ENCODE peak calls at places on chromosomes 1 and 21, in seven cellular contexts. O is epithelial cell of esophagus, V is mesendoderm, C is GM18507, X is NCI-H2107, G is GM23248, F is neural crest cell. U is an unnamed sample.

GRCh38 chr1:236868625-236869467 is 73.8 kb downstream of the MTR start:
- DNase-seq in O (peak), V (peak), C (peak), X (no peak), G (peak), F (peak), U (peak)

GRCh38 chr1:98048234-98048633 is 127.4 kb upstream of the DPYD start:
- DNase-seq in O (peak), V (peak), C (no peak), X (no peak), G (peak), F (peak), U (no peak)

GRCh38 chr1:200415693-200416593 is 6.1 kb upstream of the ZNF281 start:
- DNase-seq in O (peak), V (no peak), C (peak), X (no peak), G (peak), F (no peak), U (no peak)

GRCh38 chr1:109214695-109215623 is 1.2 kb downstream of the SARS1 start:
- DNase-seq in O (peak), V (peak), C (no peak), X (peak), G (peak), F (no peak), U (no peak)

GRCh38 chr1:28374297-28374696 is 4.8 kb downstream of the PHACTR4 start:
- DNase-seq in O (peak), V (peak), C (no peak), X (no peak), G (peak), F (no peak), U (no peak)

GRCh38 chr1:24416666-24417391 is 1.2 kb downstream of the NIPAL3 start:
- DNase-seq in O (peak), V (peak), C (no peak), X (peak), G (peak), F (no peak), U (no peak)

GRCh38 chr1:170985406-170985805 is 50.1 kb downstream of the MROH9 start:
- DNase-seq in O (no peak), V (no peak), C (no peak), X (no peak), G (no peak), F (no peak), U (no peak)

GRCh38 chr1:101137144-101138126 is 99.4 kb upstream of the S1PR1 start:
- DNase-seq in O (no peak), V (no peak), C (no peak), X (no peak), G (peak), F (no peak), U (no peak)

GRCh38 chr1:233627376-233627775 is 13.5 kb downstream of the KCNK1 start:
- DNase-seq in O (peak), V (peak), C (no peak), X (no peak), G (no peak), F (no peak), U (no peak)

GRCh38 chr1:85576642-85577420 is 3.7 kb upstream of the CCN1 start:
- DNase-seq in O (peak), V (peak), C (peak), X (no peak), G (peak), F (peak), U (peak)

GRCh38 chr1:210418863-210419641 is 90.3 kb downstream of the HHAT start:
- DNase-seq in O (no peak), V (no peak), C (no peak), X (no peak), G (no peak), F (no peak), U (no peak)

GRCh38 chr1:240455228-240455821 is 156.6 kb downstream of the GREM2 start:
- DNase-seq in O (peak), V (peak), C (no peak), X (no peak), G (peak), F (no peak), U (no peak)

GRCh38 chr1:200323856-200324400 is 85.9 kb downstream of the ZNF281 start:
- DNase-seq in O (peak), V (no peak), C (no peak), X (no peak), G (peak), F (no peak), U (no peak)

GRCh38 chr1:242140871-242141270 is 142.0 kb upstream of the MAP1LC3C start:
- DNase-seq in O (no peak), V (no peak), C (no peak), X (no peak), G (no peak), F (no peak), U (no peak)

GRCh38 chr1:243842978-243843490 is 7.0 kb downstream of the AKT3 start:
- DNase-seq in O (peak), V (peak), C (no peak), X (no peak), G (peak), F (no peak), U (no peak)

GRCh38 chr1:119982006-119982405 is 85.7 kb upstream of the ADAM30 start:
- DNase-seq in O (no peak), V (no peak), C (no peak), X (no peak), G (peak), F (no peak), U (no peak)

GRCh38 chr1:245538671-245539070 is 383.9 kb downstream of the KIF26B start:
- DNase-seq in O (no peak), V (no peak), C (no peak), X (no peak), G (peak), F (no peak), U (no peak)

GRCh38 chr1:67682659-67683197 is 2.3 kb upstream of the GADD45A start:
- DNase-seq in O (peak), V (no peak), C (no peak), X (no peak), G (peak), F (no peak), U (no peak)

GRCh38 chr21:26842976-26843911 is 2.0 kb downstream of the ADAMTS1 start:
- DNase-seq in O (peak), V (peak), C (no peak), X (no peak), G (peak), F (peak), U (no peak)

GRCh38 chr1:165408518-165408917 is 36.4 kb downstream of the RXRG start:
- DNase-seq in O (peak), V (peak), C (no peak), X (peak), G (peak), F (peak), U (no peak)

GRCh38 chr1:2588661-2589330 is 2.2 kb downstream of the PRXL2B start:
- DNase-seq in O (no peak), V (no peak), C (no peak), X (no peak), G (no peak), F (no peak), U (no peak)

GRCh38 chr1:36109041-36109679 is 15.9 kb downstream of the COL8A2 start:
- DNase-seq in O (peak), V (no peak), C (no peak), X (no peak), G (peak), F (no peak), U (no peak)

GRCh38 chr1:239914827-239915231 is 176.9 kb upstream of the FMN2 start:
- DNase-seq in O (peak), V (peak), C (no peak), X (no peak), G (peak), F (no peak), U (no peak)

GRCh38 chr21:44933938-44934260 is 5.9 kb upstream of the SLX9 start:
- DNase-seq in O (no peak), V (no peak), C (no peak), X (no peak), G (no peak), F (no peak), U (no peak)

GRCh38 chr1:191099696-191100095 is 622.0 kb upstream of the BRINP3 start:
- DNase-seq in O (no peak), V (peak), C (no peak), X (no peak), G (no peak), F (no peak), U (no peak)

GRCh38 chr1:78003882-78004718 is 639 bp upstream of the DNAJB4 start:
- DNase-seq in O (peak), V (peak), C (no peak), X (no peak), G (peak), F (peak), U (peak)

GRCh38 chr21:39053126-39053525 is 130.1 kb downstream of the PSMG1 start:
- DNase-seq in O (no peak), V (no peak), C (no peak), X (no peak), G (no peak), F (no peak), U (no peak)

GRCh38 chr1:227921461-227922185 is 26.1 kb downstream of the WNT9A start:
- DNase-seq in O (no peak), V (no peak), C (no peak), X (no peak), G (no peak), F (no peak), U (no peak)

GRCh38 chr1:78553859-78554258 is 63.1 kb downstream of the PTGFR start:
- DNase-seq in O (peak), V (peak), C (no peak), X (no peak), G (peak), F (no peak), U (no peak)

GRCh38 chr21:16309250-16309971 is 579.6 kb downstream of the USP25 start:
- DNase-seq in O (no peak), V (peak), C (no peak), X (no peak), G (no peak), F (peak), U (no peak)

GRCh38 chr1:198156111-198156744 is 570 bp upstream of the NEK7 start:
- DNase-seq in O (peak), V (peak), C (no peak), X (peak), G (peak), F (peak), U (no peak)

GRCh38 chr1:12406218-12407021 is 176.6 kb downstream of the VPS13D start:
- DNase-seq in O (no peak), V (peak), C (no peak), X (no peak), G (peak), F (no peak), U (no peak)

GRCh38 chr1:183604811-183605210 is 14.6 kb upstream of the NCF2 start:
- DNase-seq in O (no peak), V (no peak), C (no peak), X (no peak), G (no peak), F (no peak), U (no peak)

GRCh38 chr1:159239551-159240220 is 35.0 kb downstream of the ACKR1 start:
- DNase-seq in O (peak), V (peak), C (no peak), X (no peak), G (no peak), F (no peak), U (peak)

GRCh38 chr1:27724961-27725373 is 794 bp upstream of the FAM76A start:
- DNase-seq in O (peak), V (peak), C (no peak), X (peak), G (peak), F (peak), U (peak)

GRCh38 chr21:39664586-39664985 is 51.8 kb downstream of the B3GALT5 start:
- DNase-seq in O (no peak), V (no peak), C (no peak), X (no peak), G (no peak), F (no peak), U (no peak)